ENCODE peak calls at places on chromosomes 3 and 15, in ten cellular contexts. One of them, this sample, is unnamed.

GRCh38 chr3:8869613-8870012 is 93.7 kb downstream of the RAD18 start:
- DNase-seq in HCT116: peak
- DNase-seq in upper lobe of left lung: no peak
- DNase-seq in GM12891: no peak
- DNase-seq in transverse colon: no peak
- DNase-seq in spleen: no peak
- DNase-seq in K562: no peak
- DNase-seq in stomach: no peak
- DNase-seq in prostate gland: no peak
- DNase-seq in sigmoid colon: no peak
- DNase-seq in this sample: no peak

GRCh38 chr15:31440754-31441298 is 114.2 kb downstream of the KLF13 start:
- DNase-seq in prostate gland: no peak
- DNase-seq in GM12891: no peak
- DNase-seq in transverse colon: peak
- DNase-seq in upper lobe of left lung: peak
- DNase-seq in sigmoid colon: peak
- DNase-seq in HCT116: no peak
- DNase-seq in K562: no peak
- DNase-seq in spleen: peak
- DNase-seq in stomach: peak
- DNase-seq in this sample: no peak

GRCh38 chr3:8768364-8769087 is 887 bp downstream of the OXTR start:
- DNase-seq in HCT116: no peak
- DNase-seq in transverse colon: no peak
- DNase-seq in GM12891: peak
- DNase-seq in sigmoid colon: no peak
- DNase-seq in stomach: no peak
- DNase-seq in spleen: no peak
- DNase-seq in K562: no peak
- DNase-seq in prostate gland: no peak
- DNase-seq in upper lobe of left lung: no peak
- DNase-seq in this sample: no peak

GRCh38 chr3:67804089-67804488 is 149.7 kb upstream of the SUCLG2 start:
- DNase-seq in spleen: no peak
- DNase-seq in upper lobe of left lung: no peak
- DNase-seq in transverse colon: no peak
- DNase-seq in prostate gland: no peak
- DNase-seq in sigmoid colon: no peak
- DNase-seq in stomach: no peak
- DNase-seq in K562: no peak
- DNase-seq in GM12891: no peak
- DNase-seq in HCT116: no peak
- DNase-seq in this sample: no peak

GRCh38 chr15:83039206-83039605 is 27.8 kb upstream of the C15orf40 start:
- DNase-seq in spleen: no peak
- DNase-seq in sigmoid colon: no peak
- DNase-seq in transverse colon: no peak
- DNase-seq in K562: no peak
- DNase-seq in upper lobe of left lung: no peak
- DNase-seq in GM12891: no peak
- DNase-seq in HCT116: no peak
- DNase-seq in stomach: no peak
- DNase-seq in prostate gland: no peak
- DNase-seq in this sample: no peak

GRCh38 chr15:47244361-47244760 is 472.9 kb upstream of the SEMA6D start:
- DNase-seq in K562: no peak
- DNase-seq in spleen: no peak
- DNase-seq in sigmoid colon: no peak
- DNase-seq in GM12891: no peak
- DNase-seq in prostate gland: no peak
- DNase-seq in stomach: no peak
- DNase-seq in upper lobe of left lung: no peak
- DNase-seq in HCT116: no peak
- DNase-seq in transverse colon: no peak
- DNase-seq in this sample: no peak

GRCh38 chr15:92104069-92104468 is 250.6 kb downstream of the SLCO3A1 start:
- DNase-seq in transverse colon: no peak
- DNase-seq in stomach: no peak
- DNase-seq in upper lobe of left lung: no peak
- DNase-seq in GM12891: no peak
- DNase-seq in sigmoid colon: no peak
- DNase-seq in HCT116: no peak
- DNase-seq in prostate gland: no peak
- DNase-seq in spleen: no peak
- DNase-seq in K562: no peak
- DNase-seq in this sample: no peak

GRCh38 chr3:172321035-172321434 is 127.2 kb downstream of the GHSR start:
- DNase-seq in transverse colon: no peak
- DNase-seq in stomach: no peak
- DNase-seq in sigmoid colon: no peak
- DNase-seq in GM12891: no peak
- DNase-seq in K562: no peak
- DNase-seq in upper lobe of left lung: no peak
- DNase-seq in prostate gland: no peak
- DNase-seq in spleen: no peak
- DNase-seq in HCT116: no peak
- DNase-seq in this sample: no peak

GRCh38 chr3:65901236-65901635 is 137.5 kb downstream of the MAGI1 start:
- DNase-seq in K562: no peak
- DNase-seq in HCT116: no peak
- DNase-seq in sigmoid colon: no peak
- DNase-seq in transverse colon: no peak
- DNase-seq in upper lobe of left lung: no peak
- DNase-seq in prostate gland: peak
- DNase-seq in spleen: no peak
- DNase-seq in stomach: no peak
- DNase-seq in GM12891: no peak
- DNase-seq in this sample: peak

GRCh38 chr3:38617137-38617536 is 32.4 kb downstream of the SCN5A start:
- DNase-seq in stomach: no peak
- DNase-seq in transverse colon: no peak
- DNase-seq in spleen: peak
- DNase-seq in upper lobe of left lung: no peak
- DNase-seq in prostate gland: no peak
- DNase-seq in HCT116: no peak
- DNase-seq in sigmoid colon: no peak
- DNase-seq in K562: no peak
- DNase-seq in GM12891: no peak
- DNase-seq in this sample: no peak

GRCh38 chr15:60326824-60327654 is 70.7 kb downstream of the ANXA2 start:
- DNase-seq in HCT116: peak
- DNase-seq in spleen: no peak
- DNase-seq in upper lobe of left lung: no peak
- DNase-seq in GM12891: no peak
- DNase-seq in sigmoid colon: no peak
- DNase-seq in prostate gland: peak
- DNase-seq in K562: peak
- DNase-seq in transverse colon: no peak
- DNase-seq in stomach: no peak
- DNase-seq in this sample: no peak

GRCh38 chr3:37852097-37852496 is 9.6 kb upstream of the CTDSPL start:
- DNase-seq in transverse colon: no peak
- DNase-seq in HCT116: no peak
- DNase-seq in K562: no peak
- DNase-seq in stomach: no peak
- DNase-seq in spleen: peak
- DNase-seq in GM12891: no peak
- DNase-seq in upper lobe of left lung: no peak
- DNase-seq in sigmoid colon: no peak
- DNase-seq in prostate gland: no peak
- DNase-seq in this sample: no peak

GRCh38 chr3:52244061-52244628 is 1.4 kb upstream of the PPM1M start:
- DNase-seq in GM12891: peak
- DNase-seq in stomach: peak
- DNase-seq in HCT116: no peak
- DNase-seq in upper lobe of left lung: peak
- DNase-seq in spleen: peak
- DNase-seq in transverse colon: peak
- DNase-seq in sigmoid colon: peak
- DNase-seq in K562: no peak
- DNase-seq in prostate gland: no peak
- DNase-seq in this sample: no peak

GRCh38 chr3:1275495-1275894 is 182.7 kb downstream of the CNTN6 start:
- DNase-seq in stomach: no peak
- DNase-seq in transverse colon: no peak
- DNase-seq in prostate gland: no peak
- DNase-seq in spleen: no peak
- DNase-seq in GM12891: no peak
- DNase-seq in HCT116: no peak
- DNase-seq in upper lobe of left lung: no peak
- DNase-seq in K562: no peak
- DNase-seq in sigmoid colon: no peak
- DNase-seq in this sample: no peak

GRCh38 chr3:171190668-171191067 is 164.1 kb upstream of the SLC2A2 start:
- DNase-seq in transverse colon: no peak
- DNase-seq in HCT116: no peak
- DNase-seq in spleen: no peak
- DNase-seq in stomach: no peak
- DNase-seq in prostate gland: no peak
- DNase-seq in upper lobe of left lung: no peak
- DNase-seq in GM12891: no peak
- DNase-seq in sigmoid colon: no peak
- DNase-seq in K562: no peak
- DNase-seq in this sample: no peak
- TF ChIP-seq POLR2AphosphoS5 in transverse colon: no peak
- TF ChIP-seq POLR2AphosphoS5 in HCT116: no peak
- TF ChIP-seq POLR2AphosphoS5 in spleen: no peak
- TF ChIP-seq POLR2AphosphoS5 in stomach: no peak
- TF ChIP-seq POLR2AphosphoS5 in prostate gland: no peak
- TF ChIP-seq POLR2AphosphoS5 in upper lobe of left lung: no peak
- TF ChIP-seq POLR2AphosphoS5 in GM12891: no peak
- TF ChIP-seq POLR2AphosphoS5 in sigmoid colon: no peak
- TF ChIP-seq POLR2AphosphoS5 in K562: no peak
- TF ChIP-seq POLR2AphosphoS5 in this sample: no peak

GRCh38 chr3:149812606-149813366 is at the start of gene RNF13:
- DNase-seq in sigmoid colon: peak
- DNase-seq in transverse colon: peak
- DNase-seq in GM12891: peak
- DNase-seq in K562: peak
- DNase-seq in stomach: peak
- DNase-seq in prostate gland: peak
- DNase-seq in HCT116: peak
- DNase-seq in spleen: peak
- DNase-seq in upper lobe of left lung: peak
- DNase-seq in this sample: peak
- TF ChIP-seq POLR2A in sigmoid colon: peak
- TF ChIP-seq POLR2A in transverse colon: peak
- TF ChIP-seq POLR2A in GM12891: peak
- TF ChIP-seq POLR2A in K562: peak
- TF ChIP-seq POLR2A in stomach: no peak
- TF ChIP-seq POLR2A in prostate gland: peak
- TF ChIP-seq POLR2A in HCT116: peak
- TF ChIP-seq POLR2A in spleen: peak
- TF ChIP-seq POLR2A in upper lobe of left lung: peak
- TF ChIP-seq POLR2A in this sample: peak

GRCh38 chr3:117619805-117620204 is 910.2 kb downstream of the TUSC7 start:
- DNase-seq in GM12891: no peak
- DNase-seq in stomach: no peak
- DNase-seq in sigmoid colon: no peak
- DNase-seq in HCT116: no peak
- DNase-seq in K562: no peak
- DNase-seq in spleen: no peak
- DNase-seq in upper lobe of left lung: no peak
- DNase-seq in prostate gland: no peak
- DNase-seq in transverse colon: no peak
- DNase-seq in this sample: no peak

GRCh38 chr3:117624424-117624823 is 914.8 kb downstream of the TUSC7 start:
- DNase-seq in K562: no peak
- DNase-seq in transverse colon: no peak
- DNase-seq in upper lobe of left lung: no peak
- DNase-seq in stomach: no peak
- DNase-seq in prostate gland: no peak
- DNase-seq in spleen: no peak
- DNase-seq in HCT116: no peak
- DNase-seq in sigmoid colon: no peak
- DNase-seq in GM12891: no peak
- DNase-seq in this sample: no peak

GRCh38 chr3:117618462-117618861 is 908.9 kb downstream of the TUSC7 start:
- DNase-seq in prostate gland: no peak
- DNase-seq in stomach: no peak
- DNase-seq in K562: no peak
- DNase-seq in transverse colon: no peak
- DNase-seq in upper lobe of left lung: peak
- DNase-seq in HCT116: no peak
- DNase-seq in GM12891: no peak
- DNase-seq in sigmoid colon: no peak
- DNase-seq in spleen: no peak
- DNase-seq in this sample: no peak

GRCh38 chr3:117626577-117626976 is 917.0 kb downstream of the TUSC7 start:
- DNase-seq in prostate gland: no peak
- DNase-seq in sigmoid colon: no peak
- DNase-seq in transverse colon: no peak
- DNase-seq in K562: no peak
- DNase-seq in spleen: no peak
- DNase-seq in HCT116: no peak
- DNase-seq in GM12891: no peak
- DNase-seq in stomach: no peak
- DNase-seq in upper lobe of left lung: no peak
- DNase-seq in this sample: no peak

GRCh38 chr3:117622130-117622841 is 912.7 kb downstream of the TUSC7 start:
- DNase-seq in prostate gland: no peak
- DNase-seq in sigmoid colon: no peak
- DNase-seq in spleen: no peak
- DNase-seq in GM12891: no peak
- DNase-seq in K562: no peak
- DNase-seq in HCT116: no peak
- DNase-seq in transverse colon: no peak
- DNase-seq in stomach: no peak
- DNase-seq in upper lobe of left lung: no peak
- DNase-seq in this sample: no peak
- TF ChIP-seq POLR2AphosphoS5 in prostate gland: no peak
- TF ChIP-seq POLR2AphosphoS5 in sigmoid colon: no peak
- TF ChIP-seq POLR2AphosphoS5 in spleen: no peak
- TF ChIP-seq POLR2AphosphoS5 in GM12891: no peak
- TF ChIP-seq POLR2AphosphoS5 in K562: no peak
- TF ChIP-seq POLR2AphosphoS5 in HCT116: no peak
- TF ChIP-seq POLR2AphosphoS5 in transverse colon: no peak
- TF ChIP-seq POLR2AphosphoS5 in stomach: no peak
- TF ChIP-seq POLR2AphosphoS5 in upper lobe of left lung: no peak
- TF ChIP-seq POLR2AphosphoS5 in this sample: no peak

DNA sequence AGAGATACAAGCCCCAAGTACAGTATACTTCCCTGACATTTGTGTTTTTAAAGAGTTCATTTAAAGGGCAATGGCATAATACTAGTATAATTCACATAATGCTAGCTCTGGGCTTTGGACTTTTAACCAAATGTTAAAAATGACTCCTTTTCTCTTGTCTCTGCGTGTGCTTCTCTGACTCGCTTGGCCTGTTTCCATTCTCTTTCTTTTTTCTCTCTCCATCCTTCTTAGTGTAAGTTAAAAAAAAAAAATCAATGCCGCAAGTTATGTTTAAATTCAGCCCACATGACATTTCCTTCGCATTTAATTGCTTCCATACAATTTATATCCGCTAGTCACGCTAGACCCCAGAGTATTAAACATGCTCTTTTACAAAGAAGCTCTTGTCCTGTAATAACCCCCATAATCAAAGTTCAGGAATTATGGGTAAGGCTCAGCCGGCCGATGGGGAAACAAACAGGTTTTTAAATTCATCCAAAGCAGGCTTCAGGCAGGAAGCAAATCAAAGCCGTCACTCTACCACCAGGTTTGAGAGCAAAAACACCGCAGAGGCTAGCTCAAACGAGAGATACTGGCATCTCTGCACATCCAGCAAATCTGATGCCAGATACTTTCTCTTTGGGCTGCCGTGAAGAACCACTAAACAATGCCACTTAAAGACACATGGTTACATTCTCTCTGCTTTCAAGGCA is 19.3 kb downstream of the WWTR1 start:
- DNase-seq in K562: no peak
- DNase-seq in prostate gland: peak
- DNase-seq in spleen: no peak
- DNase-seq in GM12891: no peak
- DNase-seq in sigmoid colon: no peak
- DNase-seq in HCT116: no peak
- DNase-seq in upper lobe of left lung: no peak
- DNase-seq in stomach: no peak
- DNase-seq in transverse colon: no peak
- DNase-seq in this sample: no peak
- TF ChIP-seq POLR2A in K562: no peak
- TF ChIP-seq POLR2A in prostate gland: no peak
- TF ChIP-seq POLR2A in spleen: no peak
- TF ChIP-seq POLR2A in GM12891: no peak
- TF ChIP-seq POLR2A in sigmoid colon: no peak
- TF ChIP-seq POLR2A in HCT116: no peak
- TF ChIP-seq POLR2A in upper lobe of left lung: no peak
- TF ChIP-seq POLR2A in stomach: no peak
- TF ChIP-seq POLR2A in transverse colon: no peak
- TF ChIP-seq POLR2A in this sample: no peak

This sample was measured in breast epithelium.